ENCODE peak calls at places on chromosomes 12 and 14, in nine cellular contexts. F, X, Q, W, B, P, I, L and M are unnamed samples.

GRCh38 chr14:66541627-66542026 is 33.7 kb downstream of the GPHN start:
- DNase-seq in F (no peak), X (no peak), Q (no peak), W (no peak), B (no peak), P (no peak), I (no peak), L (no peak), M (no peak)

GRCh38 chr12:63918788-63919300 is 74.3 kb downstream of the SRGAP1 start:
- DNase-seq in F (no peak), X (peak; percentile 81), Q (no peak), W (no peak), B (no peak), P (no peak), I (no peak), L (no peak), M (no peak)

GRCh38 chr12:82057770-82058169 is 298.6 kb upstream of the PPFIA2 start:
- DNase-seq in F (no peak), X (no peak), Q (no peak), W (no peak), B (no peak), P (no peak), I (no peak), L (no peak), M (no peak)

GRCh38 chr14:37864861-37865718 is 269.7 kb downstream of the TTC6 start:
- DNase-seq in F (peak; percentile 74), X (no peak), Q (peak; percentile 72), W (no peak), B (no peak), P (no peak), I (no peak), L (no peak), M (peak; percentile 77)

GRCh38 chr14:63078606-63079005 is 33.3 kb upstream of the KCNH5 start:
- DNase-seq in F (no peak), X (no peak), Q (no peak), W (no peak), B (no peak), P (no peak), I (no peak), L (no peak), M (no peak)

GRCh38 chr14:24630872-24631477 is 3.0 kb downstream of the GZMB start:
- DNase-seq in F (no peak), X (no peak), Q (peak; percentile 47), W (no peak), B (no peak), P (no peak), I (no peak), L (no peak), M (peak; percentile 74)

GRCh38 chr14:63508033-63508432 is 35.1 kb downstream of the PPP2R5E start:
- DNase-seq in F (no peak), X (no peak), Q (no peak), W (no peak), B (no peak), P (no peak), I (no peak), L (peak; percentile 25), M (no peak)

GRCh38 chr14:88013750-88014349 is 8.9 kb downstream of the GPR65 start:
- DNase-seq in F (peak; percentile 78), X (peak; percentile 51), Q (peak; percentile 67), W (peak; percentile 55), B (peak; percentile 59), P (peak; percentile 55), I (peak; percentile 39), L (peak; percentile 83), M (peak; percentile 32)

GRCh38 chr12:95282266-95282665 is 64.7 kb downstream of the VEZT start:
- DNase-seq in F (no peak), X (no peak), Q (no peak), W (no peak), B (no peak), P (no peak), I (no peak), L (no peak), M (no peak)

GRCh38 chr14:77738559-77739250 is 22.3 kb downstream of the SNW1 start:
- DNase-seq in F (no peak), X (peak; percentile 87), Q (no peak), W (no peak), B (no peak), P (no peak), I (no peak), L (no peak), M (no peak)

GRCh38 chr14:77746064-77746463 is 14.9 kb downstream of the SNW1 start:
- DNase-seq in F (no peak), X (no peak), Q (no peak), W (no peak), B (no peak), P (no peak), I (no peak), L (no peak), M (peak; percentile 63)

GRCh38 chr14:77741438-77741837 is 19.5 kb downstream of the SNW1 start:
- DNase-seq in F (no peak), X (no peak), Q (no peak), W (no peak), B (no peak), P (no peak), I (no peak), L (no peak), M (no peak)
- TF ChIP-seq CTCF in F (no peak), X (no peak), Q (no peak), W (no peak), B (no peak), P (no peak), I (no peak), L (no peak), M (no peak)

GRCh38 chr14:104968153-104968527 is 10.0 kb downstream of the AHNAK2 start:
- DNase-seq in F (peak; percentile 96), X (peak; percentile 64), Q (peak; percentile 66), W (peak; percentile 70), B (peak; percentile 78), P (peak; percentile 69), I (peak; percentile 93), L (peak; percentile 73), M (no peak)

GRCh38 chr14:104966261-104967143 is 11.7 kb downstream of the AHNAK2 start:
- DNase-seq in F (no peak), X (no peak), Q (no peak), W (no peak), B (no peak), P (no peak), I (no peak), L (no peak), M (no peak)

GRCh38 chr14:104967144-104967413 is 11.1 kb downstream of the AHNAK2 start:
- DNase-seq in F (no peak), X (no peak), Q (no peak), W (no peak), B (no peak), P (no peak), I (peak; percentile 37), L (no peak), M (no peak)

GRCh38 chr14:104968541-104969401 is 9.4 kb downstream of the AHNAK2 start:
- DNase-seq in F (peak; percentile 88), X (peak; percentile 71), Q (peak; percentile 46), W (peak; percentile 80), B (peak; percentile 82), P (no peak), I (peak; percentile 52), L (no peak), M (no peak)

GRCh38 chr14:104967414-104968152 is 10.6 kb downstream of the AHNAK2 start:
- DNase-seq in F (peak; percentile 86), X (peak; percentile 87), Q (peak; percentile 62), W (no peak), B (no peak), P (no peak), I (peak; percentile 73), L (peak; percentile 65), M (no peak)
- H3K4me3 ChIP-seq in F (peak overlapping the region; percentile 57), X (peak overlapping the region; percentile 37), Q (peak overlapping the region; percentile 19), W (peak overlapping the region; percentile 20), B (peak overlapping the region; percentile 43), P (peak overlapping the region; percentile 22), I (peak overlapping the region; percentile 38), L (peak overlapping the region; percentile 61), M (no peak overlapping the region)

DNA sequence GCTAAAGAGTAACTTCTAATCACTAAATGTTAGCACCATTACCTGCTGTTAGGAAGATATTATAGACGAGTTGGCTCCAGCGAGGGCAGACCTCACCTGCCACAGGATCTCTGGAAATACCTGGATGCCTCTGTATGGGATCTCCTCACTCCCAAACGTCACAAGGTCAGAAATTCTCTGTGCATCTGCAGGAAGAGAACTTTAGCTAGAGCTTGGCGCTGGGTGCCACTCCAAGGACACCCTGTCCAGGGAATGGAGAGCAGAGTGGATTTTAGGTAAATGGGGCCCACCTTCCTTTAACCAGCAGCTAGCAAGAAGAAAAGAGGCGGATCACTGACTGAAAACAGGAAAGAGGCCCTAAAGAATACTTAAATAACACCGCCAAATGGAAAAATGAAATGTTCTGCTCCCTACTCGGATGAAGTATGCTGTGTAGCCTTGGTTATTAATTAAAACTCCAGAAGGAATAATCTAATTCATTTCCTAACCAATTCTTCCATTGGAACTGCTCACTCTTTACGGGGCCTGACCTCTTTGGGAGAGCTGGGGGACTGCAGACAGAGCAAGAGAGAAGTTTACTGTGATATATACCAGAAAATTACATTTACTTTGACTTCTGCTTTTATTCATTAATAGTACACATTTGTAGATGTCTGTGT is 4.2 kb upstream of the FOXG1 start:
- DNase-seq in F (no peak), X (no peak), Q (no peak), W (no peak), B (no peak), P (no peak), I (no peak), L (no peak), M (no peak)
- TF ChIP-seq CTCF in F (no peak), X (no peak), Q (no peak), W (no peak), B (no peak), P (no peak), I (no peak), L (no peak), M (no peak)

GRCh38 chr12:79935021-79935623 is at the start of gene PPP1R12A:
- DNase-seq in F (peak; percentile 98), X (peak; percentile 99), Q (peak; percentile 94), W (peak; percentile 97), B (peak; percentile 96), P (peak; percentile 94), I (peak; percentile 97), L (peak; percentile 97), M (peak; percentile 84)

GRCh38 chr12:79938843-79939242 is 3.9 kb upstream of the PPP1R12A start:
- DNase-seq in F (no peak), X (no peak), Q (no peak), W (no peak), B (no peak), P (no peak), I (no peak), L (no peak), M (no peak)

GRCh38 chr12:79935624-79936040 is 735 bp upstream of the PPP1R12A start:
- DNase-seq in F (no peak), X (no peak), Q (no peak), W (no peak), B (no peak), P (no peak), I (no peak), L (peak; percentile 33), M (no peak)

GRCh38 chr12:79934309-79935020 is 432 bp downstream of the PPP1R12A start:
- DNase-seq in F (peak; percentile 85), X (no peak), Q (peak; percentile 35), W (no peak), B (peak; percentile 64), P (peak; percentile 26), I (peak; percentile 51), L (peak; percentile 74), M (no peak)

DNA sequence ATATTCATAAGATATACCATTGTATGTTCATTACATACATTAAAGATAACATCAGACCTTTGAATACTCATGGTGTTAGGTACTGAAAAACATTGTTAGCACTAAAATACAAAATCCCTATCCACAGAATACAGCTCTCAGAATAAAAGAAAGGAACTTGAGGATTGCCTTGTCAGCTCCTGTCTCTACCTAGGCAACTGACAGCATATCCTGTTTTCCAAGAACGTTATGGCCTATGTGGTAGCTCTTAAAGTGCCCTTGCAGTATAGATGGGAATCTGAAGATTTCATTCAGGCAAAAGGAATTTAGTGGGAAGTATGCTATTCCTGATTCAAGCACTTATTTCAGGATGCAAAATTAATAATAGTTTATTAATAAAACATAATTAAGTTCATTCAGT is 1.8 kb upstream of the PPP1R12A start:
- DNase-seq in F (no peak), X (peak; percentile 43), Q (no peak), W (no peak), B (no peak), P (no peak), I (no peak), L (no peak), M (no peak)
- H3K4me3 ChIP-seq in F (peak overlapping the region; percentile 81), X (no peak overlapping the region), Q (no peak overlapping the region), W (no peak overlapping the region), B (no peak overlapping the region), P (no peak overlapping the region), I (no peak overlapping the region), L (no peak overlapping the region), M (no peak overlapping the region)